ENCODE peak calls at places on chromosome 14, in seven cellular contexts. H is left ventricle myocardium inferior; N is astrocyte of the hippocampus; A is sciatic nerve; R is uterus; V is RCC 7860; W is stimulated activated CD4-positive, alpha-beta T cell treated with anti-CD3 and anti-CD28 coated beads, TNF-alpha, amount 100 ng/mL, for 48 hours. U is an unnamed sample.
A peak's percentile ranks its signal among the peaks of the same experiment; 100 is the strongest.

GRCh38 chr14:95396221-95396620 is 76.5 kb upstream of the CLMN start:
- DNase-seq in H (no peak), N (no peak), A (no peak), R (no peak), V (no peak), W (no peak), U (no peak)

GRCh38 chr14:92514844-92515509 is 1.4 kb downstream of the RIN3 start:
- DNase-seq in H (no peak), N (no peak), A (no peak), R (no peak), V (no peak), W (no peak), U (no peak)

GRCh38 chr14:49950275-49951250 is 57.7 kb downstream of the ARF6 start:
- DNase-seq in H (no peak), N (no peak), A (no peak), R (no peak), V (peak; percentile 17), W (no peak), U (peak; percentile 76)

GRCh38 chr14:104893435-104894207 is 28.6 kb downstream of the CEP170B start:
- DNase-seq in H (peak; percentile 14), N (no peak), A (peak; percentile 59), R (peak; percentile 16), V (no peak), W (no peak), U (peak; percentile 31)

GRCh38 chr14:104202259-104203070 is 64.1 kb downstream of the KIF26A start:
- DNase-seq in H (no peak), N (peak; percentile 87), A (no peak), R (no peak), V (no peak), W (no peak), U (peak; percentile 39)

GRCh38 chr14:47846008-47846407 is 170.6 kb upstream of the MDGA2 start:
- DNase-seq in H (no peak), N (no peak), A (no peak), R (no peak), V (no peak), W (no peak), U (no peak)

GRCh38 chr14:30114051-30114450 is 186.4 kb upstream of the PRKD1 start:
- DNase-seq in H (no peak), N (no peak), A (no peak), R (no peak), V (no peak), W (no peak), U (no peak)

GRCh38 chr14:68231832-68232642 is 412.5 kb downstream of the RAD51B start:
- DNase-seq in H (no peak), N (no peak), A (no peak), R (no peak), V (no peak), W (no peak), U (no peak)

GRCh38 chr14:50800032-50800431 is 30.9 kb downstream of the NIN start:
- DNase-seq in H (no peak), N (no peak), A (no peak), R (no peak), V (no peak), W (no peak), U (no peak)

GRCh38 chr14:92556255-92556741 is 42.7 kb downstream of the RIN3 start:
- DNase-seq in H (no peak), N (no peak), A (no peak), R (no peak), V (no peak), W (no peak), U (no peak)

GRCh38 chr14:89813485-89814080 is 140.9 kb downstream of the EFCAB11 start:
- DNase-seq in H (peak; percentile 17), N (peak; percentile 89), A (no peak), R (no peak), V (no peak), W (no peak), U (no peak)

GRCh38 chr14:76121089-76121748 is 30.5 kb upstream of the GPATCH2L start:
- DNase-seq in H (no peak), N (no peak), A (no peak), R (no peak), V (no peak), W (no peak), U (no peak)

GRCh38 chr14:24139272-24139934 is 2.0 kb downstream of the EMC9 start:
- DNase-seq in H (no peak), N (no peak), A (no peak), R (no peak), V (no peak), W (no peak), U (no peak)

GRCh38 chr14:36835145-36835544 is 173.5 kb downstream of the PAX9 start:
- DNase-seq in H (no peak), N (no peak), A (no peak), R (no peak), V (no peak), W (no peak), U (no peak)

GRCh38 chr14:51614707-51615106 is 37.0 kb upstream of the FRMD6 start:
- DNase-seq in H (no peak), N (peak; percentile 30), A (no peak), R (no peak), V (no peak), W (no peak), U (peak; percentile 11)

GRCh38 chr14:35534130-35534883 is at the start of gene INSM2:
- DNase-seq in H (no peak), N (no peak), A (no peak), R (no peak), V (no peak), W (no peak), U (peak; percentile 90)

GRCh38 chr14:41285193-41285748 is 321.4 kb upstream of the LRFN5 start:
- DNase-seq in H (no peak), N (peak; percentile 44), A (peak; percentile 56), R (no peak), V (no peak), W (no peak), U (peak; percentile 97)

GRCh38 chr14:21436567-21437062 is 19.3 kb downstream of the CHD8 start:
- DNase-seq in H (no peak), N (no peak), A (no peak), R (no peak), V (no peak), W (no peak), U (peak; percentile 61)

GRCh38 chr14:38616959-38617358 is 361.1 kb upstream of the CLEC14A start:
- DNase-seq in H (no peak), N (peak; percentile 19), A (no peak), R (no peak), V (no peak), W (no peak), U (no peak)

GRCh38 chr14:68476212-68476964 is 316.5 kb downstream of the ZFP36L1 start:
- DNase-seq in H (peak; percentile 42), N (peak; percentile 83), A (peak; percentile 70), R (peak; percentile 90), V (peak; percentile 89), W (no peak), U (no peak)

GRCh38 chr14:37051680-37052079 is 120.7 kb downstream of the SLC25A21 start:
- DNase-seq in H (no peak), N (no peak), A (no peak), R (no peak), V (no peak), W (no peak), U (no peak)

GRCh38 chr14:35336171-35337073 is 44.2 kb downstream of the PSMA6 start:
- DNase-seq in H (peak; percentile 93), N (no peak), A (peak; percentile 97), R (peak; percentile 97), V (peak; percentile 78), W (no peak), U (no peak)

GRCh38 chr14:54475187-54475881 is 13.4 kb downstream of the GMFB start:
- DNase-seq in H (no peak), N (no peak), A (no peak), R (no peak), V (no peak), W (no peak), U (no peak)

GRCh38 chr14:30223385-30223785 is 295.7 kb upstream of the PRKD1 start:
- DNase-seq in H (peak; percentile 29), N (peak; percentile 95), A (peak; percentile 62), R (peak; percentile 58), V (peak; percentile 42), W (no peak), U (peak; percentile 28)

GRCh38 chr14:33933386-33933934 is 17.4 kb downstream of the EGLN3 start:
- DNase-seq in H (no peak), N (no peak), A (no peak), R (no peak), V (no peak), W (no peak), U (no peak)

GRCh38 chr14:95808371-95808770 is 68.3 kb upstream of the TUNAR start:
- DNase-seq in H (no peak), N (no peak), A (no peak), R (no peak), V (no peak), W (no peak), U (no peak)

GRCh38 chr14:99537399-99537798 is 56.2 kb downstream of the CCNK start:
- DNase-seq in H (peak; percentile 41), N (peak; percentile 95), A (no peak), R (peak; percentile 82), V (peak; percentile 62), W (no peak), U (no peak)

GRCh38 chr14:94115068-94115591 is 4.6 kb downstream of the IFI27 start:
- DNase-seq in H (no peak), N (peak; percentile 29), A (no peak), R (peak; percentile 57), V (no peak), W (no peak), U (no peak)

GRCh38 chr14:96162265-96162664 is 42.4 kb upstream of the BDKRB2 start:
- DNase-seq in H (no peak), N (no peak), A (peak; percentile 31), R (no peak), V (no peak), W (no peak), U (no peak)

U was measured in NCI-H2171 treated with DMSO at 0.1 percent for 48 hours.